ENCODE peak calls at places on chromosomes 12 and 14, in four cellular contexts. V, J, Q and Y are unnamed samples.

GRCh38 chr14:35406811-35407630 is 2.5 kb upstream of the NFKBIA start:
- DNase-seq in Q (peak), V (no peak), J (no peak), Y (no peak)

GRCh38 chr14:60650382-60650961 is 1.2 kb upstream of the SIX1 start:
- DNase-seq in J (no peak), Q (no peak), V (no peak), Y (no peak)

GRCh38 chr14:75519826-75520692 is 2.2 kb upstream of the BATF start:
- DNase-seq in Q (no peak), J (no peak), V (no peak), Y (no peak)

GRCh38 chr12:121499929-121500793 is 80.7 kb downstream of the KDM2B start:
- DNase-seq in Q (peak), J (peak), V (peak), Y (peak)

GRCh38 chr12:2690348-2691000 is 104.3 kb upstream of the FKBP4 start:
- DNase-seq in Q (no peak), J (no peak), V (no peak), Y (no peak)

GRCh38 chr14:105913221-105913620 is 386.8 kb downstream of the TMEM121 start:
- DNase-seq in V (no peak), Q (no peak), J (no peak), Y (no peak)

GRCh38 chr12:47814539-47815170 is 5.0 kb downstream of the HDAC7 start:
- DNase-seq in Q (no peak), V (no peak), J (no peak), Y (no peak)

GRCh38 chr14:50067723-50068495 is 48.5 kb downstream of the VCPKMT start:
- DNase-seq in V (no peak), J (no peak), Q (no peak), Y (no peak)

GRCh38 chr12:119249441-119249840 is 70.7 kb downstream of the HSPB8 start:
- DNase-seq in Q (no peak), J (no peak), V (no peak), Y (no peak)

GRCh38 chr14:68820119-68820518 is 27.3 kb upstream of the ZFP36L1 start:
- DNase-seq in V (no peak), J (no peak), Q (no peak), Y (no peak)

GRCh38 chr14:98756749-98757148 is 515.2 kb downstream of the BCL11B start:
- DNase-seq in V (no peak), J (no peak), Q (no peak), Y (no peak)